ENCODE peak calls at places on chromosomes 7 and 10, in nine cellular contexts. J, T, O, L, D, G, Z, W and C are unnamed samples.

GRCh38 chr10:70761031-70761601 is 24.1 kb downstream of the TBATA start:
- DNase-seq in J (peak), T (no peak), O (peak), L (no peak), D (no peak), G (peak), Z (no peak), W (no peak), C (no peak)

GRCh38 chr10:17981766-17982380 is 30.2 kb downstream of the SLC39A12 start:
- DNase-seq in J (peak), T (peak), O (no peak), L (no peak), D (no peak), G (no peak), Z (no peak), W (no peak), C (no peak)

GRCh38 chr7:3120513-3120912 is 76.8 kb upstream of the CARD11 start:
- DNase-seq in J (no peak), T (no peak), O (no peak), L (no peak), D (no peak), G (no peak), Z (no peak), W (no peak), C (no peak)

GRCh38 chr10:36492590-36493510 is 632.5 kb upstream of the ANKRD30A start:
- DNase-seq in J (peak), T (peak), O (no peak), L (no peak), D (peak), G (no peak), Z (no peak), W (no peak), C (no peak)

GRCh38 chr10:4391683-4392082 is 434.3 kb upstream of the AKR1E2 start:
- DNase-seq in J (no peak), T (no peak), O (no peak), L (no peak), D (no peak), G (no peak), Z (no peak), W (no peak), C (no peak)

GRCh38 chr7:27210441-27211083 is 10.7 kb upstream of the HOXA13 start:
- DNase-seq in J (peak), T (peak), O (peak), L (peak), D (peak), G (no peak), Z (peak), W (no peak), C (no peak)

GRCh38 chr10:69223028-69223342 is 2.9 kb downstream of the HKDC1 start:
- DNase-seq in J (no peak), T (no peak), O (no peak), L (no peak), D (no peak), G (no peak), Z (no peak), W (no peak), C (no peak)

GRCh38 chr10:72068901-72069446 is 19.4 kb downstream of the SPOCK2 start:
- DNase-seq in J (no peak), T (no peak), O (no peak), L (no peak), D (no peak), G (no peak), Z (no peak), W (no peak), C (no peak)

GRCh38 chr10:178208-178607 is 43.0 kb downstream of the ZMYND11 start:
- DNase-seq in J (no peak), T (peak), O (no peak), L (no peak), D (no peak), G (no peak), Z (no peak), W (no peak), C (no peak)

GRCh38 chr10:110857265-110858158 is 14.2 kb upstream of the PDCD4 start:
- DNase-seq in J (peak), T (peak), O (no peak), L (no peak), D (no peak), G (no peak), Z (no peak), W (no peak), C (no peak)

GRCh38 chr10:49280001-49280408 is 19.0 kb upstream of the C10orf71 start:
- DNase-seq in J (peak), T (peak), O (no peak), L (no peak), D (no peak), G (no peak), Z (no peak), W (no peak), C (no peak)

GRCh38 chr10:132455986-132456847 is 59.2 kb downstream of the PWWP2B start:
- DNase-seq in J (no peak), T (no peak), O (peak), L (no peak), D (peak), G (peak), Z (no peak), W (no peak), C (no peak)

GRCh38 chr7:129923709-129924108 is 29.1 kb downstream of the UBE2H start:
- DNase-seq in J (peak), T (peak), O (no peak), L (no peak), D (no peak), G (no peak), Z (peak), W (no peak), C (no peak)

GRCh38 chr7:49324707-49325106 is 400.4 kb downstream of the CDC14C start:
- DNase-seq in J (no peak), T (no peak), O (no peak), L (no peak), D (no peak), G (no peak), Z (no peak), W (no peak), C (no peak)

GRCh38 chr10:348456-348855 is 213.2 kb downstream of the ZMYND11 start:
- DNase-seq in J (no peak), T (no peak), O (no peak), L (no peak), D (no peak), G (no peak), Z (no peak), W (peak), C (no peak)

GRCh38 chr10:7351905-7352304 is 58.9 kb downstream of the SFMBT2 start:
- DNase-seq in J (no peak), T (peak), O (no peak), L (no peak), D (no peak), G (no peak), Z (no peak), W (no peak), C (no peak)

GRCh38 chr10:7397049-7397448 is 13.8 kb downstream of the SFMBT2 start:
- DNase-seq in J (no peak), T (peak), O (no peak), L (no peak), D (no peak), G (no peak), Z (no peak), W (no peak), C (no peak)

GRCh38 chr7:134779741-134780065 is 269 bp downstream of the CALD1 start:
- DNase-seq in J (no peak), T (no peak), O (no peak), L (no peak), D (no peak), G (no peak), Z (no peak), W (no peak), C (no peak)

GRCh38 chr10:131710142-131710861 is 190.5 kb upstream of the PPP2R2D start:
- DNase-seq in J (no peak), T (no peak), O (peak), L (no peak), D (no peak), G (no peak), Z (no peak), W (peak), C (no peak)

GRCh38 chr10:88670497-88670896 is 6.3 kb downstream of the LIPF start:
- DNase-seq in J (no peak), T (no peak), O (no peak), L (no peak), D (no peak), G (no peak), Z (peak), W (no peak), C (no peak)

GRCh38 chr7:32846630-32847225 is 44.8 kb downstream of the KBTBD2 start:
- DNase-seq in J (peak), T (peak), O (peak), L (peak), D (peak), G (peak), Z (peak), W (peak), C (peak)

GRCh38 chr10:97788552-97789442 is 17.0 kb upstream of the SFRP5 start:
- DNase-seq in J (no peak), T (no peak), O (peak), L (no peak), D (no peak), G (peak), Z (no peak), W (peak), C (no peak)

GRCh38 chr10:33815776-33816175 is 481.3 kb upstream of the NRP1 start:
- DNase-seq in J (no peak), T (no peak), O (no peak), L (no peak), D (no peak), G (no peak), Z (no peak), W (no peak), C (no peak)

GRCh38 chr10:86110156-86110786 is 256.3 kb downstream of the GRID1 start:
- DNase-seq in J (no peak), T (no peak), O (no peak), L (no peak), D (no peak), G (no peak), Z (no peak), W (no peak), C (no peak)
- TF ChIP-seq CTCF in J (no peak), T (no peak), O (no peak), L (peak), D (no peak), G (no peak), Z (peak), W (no peak), C (no peak)

GRCh38 chr7:266851-267840 is 22.8 kb upstream of the FOXL3 start:
- DNase-seq in J (no peak), T (no peak), O (peak), L (peak), D (peak), G (peak), Z (no peak), W (no peak), C (peak)

GRCh38 chr7:264541-265191 is 25.3 kb upstream of the FOXL3 start:
- DNase-seq in J (no peak), T (no peak), O (peak), L (no peak), D (peak), G (peak), Z (no peak), W (no peak), C (no peak)

GRCh38 chr7:262251-262572 is 27.8 kb upstream of the FOXL3 start:
- DNase-seq in J (no peak), T (no peak), O (peak), L (no peak), D (peak), G (peak), Z (no peak), W (peak), C (no peak)

GRCh38 chr7:265998-266850 is 23.7 kb upstream of the FOXL3 start:
- DNase-seq in J (no peak), T (no peak), O (peak), L (no peak), D (peak), G (peak), Z (no peak), W (no peak), C (no peak)

GRCh38 chr7:265192-265997 is 24.6 kb upstream of the FOXL3 start:
- DNase-seq in J (no peak), T (no peak), O (peak), L (no peak), D (peak), G (peak), Z (no peak), W (no peak), C (peak)
- TF ChIP-seq CTCF in J (no peak), T (no peak), O (no peak), L (no peak), D (no peak), G (no peak), Z (no peak), W (no peak), C (no peak)

DNA sequence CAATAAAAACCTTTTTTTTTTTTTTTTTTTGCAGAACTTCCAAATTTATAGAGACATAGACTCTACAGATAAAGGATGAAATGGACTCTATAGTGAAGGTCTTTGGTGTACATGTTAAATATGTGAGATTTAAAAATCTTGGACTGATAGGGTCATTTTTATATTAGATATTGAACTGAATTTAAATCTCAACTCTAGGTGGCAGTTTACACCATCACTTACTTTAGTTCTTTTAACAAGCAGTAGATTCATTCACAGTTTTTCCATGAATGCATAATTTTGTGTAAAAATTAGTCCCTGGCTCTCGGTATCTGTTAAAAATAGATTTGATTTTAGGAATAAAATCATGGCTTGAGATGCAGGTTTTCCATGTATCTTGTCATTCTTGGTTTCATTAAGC is 31.1 kb upstream of the SNX13 start:
- DNase-seq in J (no peak), T (peak), O (no peak), L (no peak), D (no peak), G (no peak), Z (no peak), W (no peak), C (no peak)
- TF ChIP-seq CTCF in J (no peak), T (peak), O (no peak), L (no peak), D (no peak), G (no peak), Z (no peak), W (no peak), C (peak)

GRCh38 chr7:467393-467828 is 52.2 kb downstream of the PDGFA start:
- DNase-seq in J (no peak), T (no peak), O (no peak), L (no peak), D (no peak), G (no peak), Z (no peak), W (no peak), C (no peak)
- TF ChIP-seq CTCF in J (no peak), T (no peak), O (no peak), L (no peak), D (no peak), G (no peak), Z (no peak), W (no peak), C (no peak)

DNA sequence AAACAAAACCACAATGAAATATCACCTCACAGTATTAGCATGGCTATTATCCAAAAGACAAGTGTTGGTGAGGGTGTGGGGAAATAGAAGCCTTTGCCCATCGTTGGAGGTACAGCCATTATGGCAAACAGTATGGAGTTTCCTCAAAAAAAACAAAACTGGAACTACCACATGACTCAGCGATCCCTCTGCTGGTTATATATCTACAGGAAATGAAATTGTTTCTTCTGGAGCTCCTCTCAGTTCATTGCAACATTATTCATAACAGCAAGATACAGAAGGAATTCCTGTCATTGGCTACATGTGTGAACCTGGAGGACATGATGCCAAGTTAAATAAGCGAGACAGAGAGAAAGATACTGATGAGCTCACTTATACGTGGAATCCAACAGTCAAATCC is 2.4 kb upstream of the UBE3C start:
- DNase-seq in J (peak), T (peak), O (no peak), L (no peak), D (no peak), G (no peak), Z (no peak), W (no peak), C (no peak)
- TF ChIP-seq CTCF in J (peak), T (peak), O (no peak), L (peak), D (no peak), G (no peak), Z (no peak), W (no peak), C (no peak)

GRCh38 chr10:102384053-102384452 is 11.5 kb upstream of the NFKB2 start:
- DNase-seq in J (no peak), T (no peak), O (no peak), L (no peak), D (no peak), G (no peak), Z (no peak), W (no peak), C (no peak)
- TF ChIP-seq CTCF in J (peak), T (peak), O (no peak), L (peak), D (no peak), G (no peak), Z (no peak), W (no peak), C (peak)

GRCh38 chr10:73997479-73997805 is 474 bp upstream of the VCL start:
- DNase-seq in J (no peak), T (no peak), O (no peak), L (no peak), D (no peak), G (peak), Z (no peak), W (no peak), C (no peak)
- TF ChIP-seq CTCF in J (no peak), T (no peak), O (no peak), L (no peak), D (no peak), G (no peak), Z (no peak), W (no peak), C (no peak)

GRCh38 chr10:124375691-124376090 is 43.0 kb downstream of the OAT start:
- DNase-seq in J (no peak), T (no peak), O (no peak), L (no peak), D (no peak), G (no peak), Z (no peak), W (no peak), C (no peak)
- TF ChIP-seq CTCF in J (no peak), T (no peak), O (no peak), L (no peak), D (no peak), G (no peak), Z (no peak), W (no peak), C (no peak)